ENCODE peak calls at places on chromosome 1, in five cellular contexts. P, Z, N, Y and Q are unnamed samples.

GRCh38 chr1:2088434-2088833 is 38.2 kb downstream of the PRKCZ start:
- DNase-seq in P (no peak), N (no peak), Z (peak), Y (no peak), Q (no peak)

GRCh38 chr1:200890027-200890426 is 4.7 kb upstream of the INAVA start:
- DNase-seq in Y (no peak), N (no peak), P (no peak), Z (no peak), Q (no peak)

GRCh38 chr1:160437432-160438319 is 37.3 kb downstream of the VANGL2 start:
- DNase-seq in Y (no peak), P (no peak), Z (no peak), N (peak), Q (peak)

GRCh38 chr1:25832336-25833037 is 12.7 kb downstream of the MTFR1L start:
- DNase-seq in Y (no peak), N (no peak), P (no peak), Z (no peak), Q (no peak)

GRCh38 chr1:82597620-82598019 is 796.9 kb downstream of the ADGRL2 start:
- DNase-seq in Z (peak), Y (no peak), P (no peak), N (no peak), Q (no peak)

GRCh38 chr1:118113261-118113660 is 71.8 kb downstream of the SPAG17 start:
- DNase-seq in N (no peak), Y (no peak), Z (peak), P (no peak), Q (no peak)

GRCh38 chr1:248047008-248047407 is 372 bp downstream of the OR2L3 start:
- DNase-seq in P (no peak), Y (no peak), Z (no peak), N (no peak), Q (no peak)

GRCh38 chr1:168626326-168626725 is 49.9 kb downstream of the XCL1 start:
- DNase-seq in Z (no peak), Y (no peak), N (no peak), P (no peak), Q (no peak)

GRCh38 chr1:3072178-3072947 is 3.4 kb downstream of the PRDM16 start:
- DNase-seq in P (no peak), Z (no peak), N (no peak), Y (no peak), Q (no peak)